ENCODE peak calls at places on chromosomes 2 and 18, in nine cellular contexts. K is stomach; W is HTR-8/SVneo; P is activated CD8-positive, alpha-beta memory T cell treated with anti-CD3 and anti-CD28 coated beads for 48 hours; N is stimulated activated CD8-positive, alpha-beta memory T cell treated with anti-CD3 and anti-CD28 coated beads, Interleukin-15, amount 100 ng/mL, for 4 hours; Q is dorsolateral prefrontal cortex; T is 8988T; V is adrenal gland; A is AG20443. J is an unnamed sample.

GRCh38 chr2:134300585-134300984 is 46.7 kb downstream of the MGAT5 start:
- DNase-seq in P (no peak), A (no peak), V (no peak), K (no peak), N (no peak), T (no peak), W (no peak), Q (no peak), J (no peak)

GRCh38 chr18:69978743-69979715 is 31.4 kb upstream of the CD226 start:
- DNase-seq in K (no peak), A (no peak), W (no peak), T (no peak), Q (no peak), P (no peak), N (no peak), V (no peak), J (no peak)

GRCh38 chr2:239778861-239779591 is 246.1 kb downstream of the NDUFA10 start:
- DNase-seq in W (no peak), K (peak), V (no peak), A (no peak), T (no peak), N (no peak), P (no peak), Q (no peak), J (no peak)

GRCh38 chr2:202237787-202238233 is 587 bp downstream of the SUMO1 start:
- DNase-seq in T (peak), P (peak), Q (peak), A (peak), N (no peak), V (peak), K (no peak), W (peak), J (no peak)

GRCh38 chr2:101677657-101678056 is 19.9 kb upstream of the MAP4K4 start:
- DNase-seq in W (no peak), N (no peak), K (no peak), A (no peak), V (no peak), P (no peak), Q (no peak), T (no peak), J (no peak)

GRCh38 chr2:203565076-203565475 is 30.0 kb upstream of the RAPH1 start:
- DNase-seq in V (no peak), A (no peak), P (no peak), T (no peak), K (no peak), W (no peak), N (no peak), Q (no peak), J (no peak)

GRCh38 chr2:55102056-55102812 is 52.0 kb upstream of the RTN4 start:
- DNase-seq in N (no peak), P (no peak), T (no peak), Q (no peak), K (no peak), V (no peak), W (no peak), A (peak), J (no peak)

GRCh38 chr2:28413152-28413895 is 20.7 kb downstream of the FOSL2 start:
- DNase-seq in N (no peak), W (no peak), P (no peak), V (peak), T (no peak), Q (peak), K (no peak), A (no peak), J (no peak)

GRCh38 chr2:43218550-43219382 is 7.6 kb downstream of the ZFP36L2 start:
- DNase-seq in A (no peak), V (peak), P (no peak), N (peak), Q (no peak), K (peak), T (no peak), W (no peak), J (peak)

GRCh38 chr18:44835555-44836156 is 155.0 kb downstream of the SETBP1 start:
- DNase-seq in T (no peak), P (no peak), N (no peak), K (no peak), A (no peak), V (no peak), W (no peak), Q (no peak), J (no peak)

GRCh38 chr2:71609029-71609428 is 155.7 kb downstream of the DYSF start:
- DNase-seq in V (peak), N (no peak), Q (no peak), K (no peak), T (peak), A (no peak), P (no peak), W (no peak), J (no peak)

GRCh38 chr2:223488814-223489213 is 113.3 kb downstream of the SCG2 start:
- DNase-seq in K (no peak), W (peak), N (no peak), Q (no peak), P (no peak), A (no peak), V (peak), T (no peak), J (no peak)

GRCh38 chr2:47708801-47709499 is 74.0 kb upstream of the MSH6 start:
- DNase-seq in V (no peak), K (no peak), A (no peak), N (no peak), T (no peak), W (no peak), Q (no peak), P (no peak), J (no peak)